ENCODE peak calls at places on chromosome 18, in nine cellular contexts. One of them, this sample, is unnamed.

GRCh38 chr18:58911766-58912165 is 47.1 kb downstream of the ZNF532 start:
- DNase-seq in endodermal cell: no peak
- DNase-seq in left ventricle myocardium inferior: peak; percentile 26
- DNase-seq in heart left ventricle: no peak
- DNase-seq in right lobe of liver: no peak
- DNase-seq in PC-3: no peak
- DNase-seq in GM12878: no peak
- DNase-seq in left lung: no peak
- DNase-seq in ovary: peak; percentile 25
- DNase-seq in this sample: no peak

GRCh38 chr18:36872329-36872728 is 43.4 kb downstream of the KIAA1328 start:
- DNase-seq in endodermal cell: no peak
- DNase-seq in left ventricle myocardium inferior: no peak
- DNase-seq in heart left ventricle: no peak
- DNase-seq in right lobe of liver: no peak
- DNase-seq in PC-3: no peak
- DNase-seq in GM12878: no peak
- DNase-seq in left lung: no peak
- DNase-seq in ovary: no peak
- DNase-seq in this sample: no peak

GRCh38 chr18:59719533-59720325 is 22.5 kb upstream of the CCBE1 start:
- DNase-seq in endodermal cell: no peak
- DNase-seq in left ventricle myocardium inferior: no peak
- DNase-seq in heart left ventricle: no peak
- DNase-seq in right lobe of liver: no peak
- DNase-seq in PC-3: peak; percentile 69
- DNase-seq in GM12878: no peak
- DNase-seq in left lung: no peak
- DNase-seq in ovary: no peak
- DNase-seq in this sample: no peak

GRCh38 chr18:43563780-43564179 is 286.5 kb upstream of the SYT4 start:
- DNase-seq in endodermal cell: peak; percentile 63
- DNase-seq in left ventricle myocardium inferior: no peak
- DNase-seq in heart left ventricle: no peak
- DNase-seq in right lobe of liver: no peak
- DNase-seq in PC-3: peak; percentile 38
- DNase-seq in GM12878: no peak
- DNase-seq in left lung: no peak
- DNase-seq in ovary: no peak
- DNase-seq in this sample: no peak

GRCh38 chr18:9401166-9401565 is 66.6 kb downstream of the TWSG1 start:
- DNase-seq in endodermal cell: no peak
- DNase-seq in left ventricle myocardium inferior: no peak
- DNase-seq in heart left ventricle: no peak
- DNase-seq in right lobe of liver: no peak
- DNase-seq in PC-3: no peak
- DNase-seq in GM12878: no peak
- DNase-seq in left lung: no peak
- DNase-seq in ovary: no peak
- DNase-seq in this sample: no peak

GRCh38 chr18:45517181-45517741 is 98.0 kb upstream of the SLC14A2 start:
- DNase-seq in endodermal cell: peak; percentile 56
- DNase-seq in left ventricle myocardium inferior: peak; percentile 65
- DNase-seq in heart left ventricle: peak; percentile 70
- DNase-seq in right lobe of liver: no peak
- DNase-seq in PC-3: no peak
- DNase-seq in GM12878: no peak
- DNase-seq in left lung: no peak
- DNase-seq in ovary: no peak
- DNase-seq in this sample: peak; percentile 90

GRCh38 chr18:40431071-40431998 is 1523.7 kb upstream of the PIK3C3 start:
- DNase-seq in endodermal cell: no peak
- DNase-seq in left ventricle myocardium inferior: no peak
- DNase-seq in heart left ventricle: no peak
- DNase-seq in right lobe of liver: no peak
- DNase-seq in PC-3: no peak
- DNase-seq in GM12878: no peak
- DNase-seq in left lung: no peak
- DNase-seq in ovary: no peak
- DNase-seq in this sample: no peak

GRCh38 chr18:2448565-2449151 is 122.6 kb downstream of the METTL4 start:
- DNase-seq in endodermal cell: no peak
- DNase-seq in left ventricle myocardium inferior: no peak
- DNase-seq in heart left ventricle: no peak
- DNase-seq in right lobe of liver: no peak
- DNase-seq in PC-3: no peak
- DNase-seq in GM12878: no peak
- DNase-seq in left lung: no peak
- DNase-seq in ovary: no peak
- DNase-seq in this sample: no peak

GRCh38 chr18:74760026-74760425 is 162.4 kb downstream of the ZNF407 start:
- DNase-seq in endodermal cell: no peak
- DNase-seq in left ventricle myocardium inferior: no peak
- DNase-seq in heart left ventricle: no peak
- DNase-seq in right lobe of liver: no peak
- DNase-seq in PC-3: no peak
- DNase-seq in GM12878: no peak
- DNase-seq in left lung: no peak
- DNase-seq in ovary: no peak
- DNase-seq in this sample: no peak

GRCh38 chr18:46097378-46097852 is 681 bp downstream of the ATP5F1A start:
- DNase-seq in endodermal cell: no peak
- DNase-seq in left ventricle myocardium inferior: no peak
- DNase-seq in heart left ventricle: no peak
- DNase-seq in right lobe of liver: no peak
- DNase-seq in PC-3: no peak
- DNase-seq in GM12878: no peak
- DNase-seq in left lung: no peak
- DNase-seq in ovary: no peak
- DNase-seq in this sample: no peak

GRCh38 chr18:68275616-68276015 is 439.3 kb downstream of the TMX3 start:
- DNase-seq in endodermal cell: no peak
- DNase-seq in left ventricle myocardium inferior: no peak
- DNase-seq in heart left ventricle: no peak
- DNase-seq in right lobe of liver: no peak
- DNase-seq in PC-3: peak; percentile 82
- DNase-seq in GM12878: no peak
- DNase-seq in left lung: no peak
- DNase-seq in ovary: no peak
- DNase-seq in this sample: no peak

GRCh38 chr18:31977270-31977872 is 34.4 kb upstream of the TRAPPC8 start:
- DNase-seq in endodermal cell: peak; percentile 87
- DNase-seq in left ventricle myocardium inferior: no peak
- DNase-seq in heart left ventricle: no peak
- DNase-seq in right lobe of liver: peak; percentile 51
- DNase-seq in PC-3: peak; percentile 9
- DNase-seq in GM12878: no peak
- DNase-seq in left lung: no peak
- DNase-seq in ovary: no peak
- DNase-seq in this sample: no peak

GRCh38 chr18:72375628-72376027 is 168.5 kb downstream of the CBLN2 start:
- DNase-seq in endodermal cell: no peak
- DNase-seq in left ventricle myocardium inferior: no peak
- DNase-seq in heart left ventricle: no peak
- DNase-seq in right lobe of liver: no peak
- DNase-seq in PC-3: peak; percentile 36
- DNase-seq in GM12878: no peak
- DNase-seq in left lung: no peak
- DNase-seq in ovary: no peak
- DNase-seq in this sample: no peak

GRCh38 chr18:3148930-3149535 is 70.7 kb downstream of the MYOM1 start:
- DNase-seq in endodermal cell: no peak
- DNase-seq in left ventricle myocardium inferior: no peak
- DNase-seq in heart left ventricle: no peak
- DNase-seq in right lobe of liver: no peak
- DNase-seq in PC-3: peak; percentile 57
- DNase-seq in GM12878: no peak
- DNase-seq in left lung: no peak
- DNase-seq in ovary: no peak
- DNase-seq in this sample: no peak

GRCh38 chr18:74141638-74142037 is 6.0 kb downstream of the FBXO15 start:
- DNase-seq in endodermal cell: no peak
- DNase-seq in left ventricle myocardium inferior: no peak
- DNase-seq in heart left ventricle: no peak
- DNase-seq in right lobe of liver: no peak
- DNase-seq in PC-3: no peak
- DNase-seq in GM12878: no peak
- DNase-seq in left lung: no peak
- DNase-seq in ovary: no peak
- DNase-seq in this sample: no peak

GRCh38 chr18:23237524-23238151 is 102.4 kb downstream of the CABLES1 start:
- DNase-seq in endodermal cell: peak; percentile 77
- DNase-seq in left ventricle myocardium inferior: peak; percentile 43
- DNase-seq in heart left ventricle: peak; percentile 72
- DNase-seq in right lobe of liver: peak; percentile 77
- DNase-seq in PC-3: no peak
- DNase-seq in GM12878: peak; percentile 81
- DNase-seq in left lung: peak; percentile 88
- DNase-seq in ovary: peak; percentile 57
- DNase-seq in this sample: peak; percentile 89
- H3K4me3 ChIP-seq in endodermal cell: no peak overlapping the region
- H3K4me3 ChIP-seq in left ventricle myocardium inferior: peak overlapping the region; percentile 59
- H3K4me3 ChIP-seq in heart left ventricle: peak overlapping the region; percentile 41
- H3K4me3 ChIP-seq in right lobe of liver: peak overlapping the region; percentile 45
- H3K4me3 ChIP-seq in PC-3: no peak overlapping the region
- H3K4me3 ChIP-seq in GM12878: no peak overlapping the region
- H3K4me3 ChIP-seq in left lung: no peak overlapping the region
- H3K4me3 ChIP-seq in ovary: peak overlapping the region; percentile 26
- H3K4me3 ChIP-seq in this sample: peak overlapping the region; percentile 65

GRCh38 chr18:55384551-55385275 is 203.3 kb downstream of the TCF4 start:
- DNase-seq in endodermal cell: peak; percentile 84
- DNase-seq in left ventricle myocardium inferior: no peak
- DNase-seq in heart left ventricle: no peak
- DNase-seq in right lobe of liver: no peak
- DNase-seq in PC-3: peak; percentile 59
- DNase-seq in GM12878: no peak
- DNase-seq in left lung: no peak
- DNase-seq in ovary: no peak
- DNase-seq in this sample: no peak
- TF ChIP-seq CTCF in endodermal cell: peak; percentile 90
- TF ChIP-seq CTCF in left ventricle myocardium inferior: peak; percentile 57
- TF ChIP-seq CTCF in heart left ventricle: peak; percentile 44
- TF ChIP-seq CTCF in right lobe of liver: no peak
- TF ChIP-seq CTCF in PC-3: peak; percentile 78
- TF ChIP-seq CTCF in GM12878: peak; percentile 62
- TF ChIP-seq CTCF in left lung: peak; percentile 48
- TF ChIP-seq CTCF in ovary: no peak
- TF ChIP-seq CTCF in this sample: no peak

DNA sequence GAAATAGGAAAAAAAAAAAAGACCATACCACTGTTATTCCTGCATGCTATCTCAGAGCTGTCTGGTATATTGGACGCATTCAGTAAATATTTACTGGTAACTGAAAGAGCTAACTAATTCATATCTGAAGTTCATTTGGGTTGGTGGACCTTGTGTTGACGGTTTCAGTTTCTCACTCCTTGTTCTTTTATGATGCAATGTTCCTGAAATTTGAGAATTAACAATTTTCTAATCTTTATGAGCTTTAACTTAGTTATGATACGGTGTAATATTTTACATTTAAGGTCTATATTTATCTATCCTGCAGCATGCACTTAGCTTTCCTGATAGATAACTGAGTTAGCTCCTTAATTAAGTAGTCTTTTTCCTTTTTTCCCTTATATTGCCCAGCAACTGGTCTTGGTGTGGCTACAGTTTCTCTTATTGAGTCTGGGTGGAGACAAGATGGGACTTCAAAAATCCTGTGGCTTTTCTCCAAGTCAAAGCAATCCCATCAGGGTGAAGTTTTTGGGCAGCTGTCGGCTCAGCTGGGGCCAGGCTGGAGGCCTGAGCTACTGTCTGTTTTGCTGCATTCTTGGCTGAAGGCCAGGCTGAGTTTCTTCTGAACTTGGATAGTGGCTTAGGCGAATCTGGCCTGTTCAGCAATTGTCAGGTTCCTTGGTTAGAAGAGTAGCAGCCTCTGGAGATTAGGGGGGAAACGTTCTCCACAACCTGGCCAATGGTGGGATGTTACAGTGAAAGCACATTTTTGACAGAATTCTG is 78.4 kb upstream of the MEX3C start:
- DNase-seq in endodermal cell: peak; percentile 52
- DNase-seq in left ventricle myocardium inferior: peak; percentile 36
- DNase-seq in heart left ventricle: peak; percentile 76
- DNase-seq in right lobe of liver: peak; percentile 50
- DNase-seq in PC-3: no peak
- DNase-seq in GM12878: no peak
- DNase-seq in left lung: no peak
- DNase-seq in ovary: peak; percentile 60
- DNase-seq in this sample: no peak
- H3K27ac ChIP-seq in endodermal cell: no peak overlapping the region
- H3K27ac ChIP-seq in left ventricle myocardium inferior: no peak overlapping the region
- H3K27ac ChIP-seq in heart left ventricle: no peak overlapping the region
- H3K27ac ChIP-seq in right lobe of liver: no peak overlapping the region
- H3K27ac ChIP-seq in PC-3: no peak overlapping the region
- H3K27ac ChIP-seq in GM12878: no peak overlapping the region
- H3K27ac ChIP-seq in left lung: no peak overlapping the region
- H3K27ac ChIP-seq in ovary: no peak overlapping the region
- H3K27ac ChIP-seq in this sample: no peak overlapping the region

DNA sequence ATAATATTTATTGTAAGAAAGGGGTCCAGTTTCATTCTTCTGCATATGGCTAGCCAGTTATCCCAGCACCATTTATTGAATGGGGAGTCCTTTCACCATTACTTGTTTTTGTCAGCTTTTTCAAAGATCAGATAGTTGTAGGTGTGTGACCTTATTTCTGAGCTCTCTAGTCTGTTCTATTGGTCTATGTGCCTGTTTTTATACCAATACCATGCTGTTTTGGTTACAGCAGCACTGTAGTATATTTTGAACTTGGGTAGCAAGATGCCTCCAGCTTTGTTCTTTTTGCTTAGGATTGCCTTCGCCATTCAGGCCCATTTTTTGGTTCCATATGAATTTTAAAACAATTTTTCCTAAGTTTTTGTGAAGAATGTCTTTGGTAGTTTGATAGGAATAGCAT is 320.1 kb downstream of the CDH2 start:
- DNase-seq in endodermal cell: no peak
- DNase-seq in left ventricle myocardium inferior: no peak
- DNase-seq in heart left ventricle: no peak
- DNase-seq in right lobe of liver: no peak
- DNase-seq in PC-3: no peak
- DNase-seq in GM12878: no peak
- DNase-seq in left lung: no peak
- DNase-seq in ovary: no peak
- DNase-seq in this sample: no peak
- H3K4me3 ChIP-seq in endodermal cell: no peak overlapping the region
- H3K4me3 ChIP-seq in left ventricle myocardium inferior: no peak overlapping the region
- H3K4me3 ChIP-seq in heart left ventricle: no peak overlapping the region
- H3K4me3 ChIP-seq in right lobe of liver: no peak overlapping the region
- H3K4me3 ChIP-seq in PC-3: no peak overlapping the region
- H3K4me3 ChIP-seq in GM12878: no peak overlapping the region
- H3K4me3 ChIP-seq in left lung: no peak overlapping the region
- H3K4me3 ChIP-seq in ovary: no peak overlapping the region
- H3K4me3 ChIP-seq in this sample: no peak overlapping the region

GRCh38 chr18:34880882-34881852 is 160.0 kb upstream of the MAPRE2 start:
- DNase-seq in endodermal cell: no peak
- DNase-seq in left ventricle myocardium inferior: no peak
- DNase-seq in heart left ventricle: no peak
- DNase-seq in right lobe of liver: no peak
- DNase-seq in PC-3: no peak
- DNase-seq in GM12878: no peak
- DNase-seq in left lung: no peak
- DNase-seq in ovary: no peak
- DNase-seq in this sample: no peak
- TF ChIP-seq CTCF in endodermal cell: peak; percentile 31
- TF ChIP-seq CTCF in left ventricle myocardium inferior: peak; percentile 37
- TF ChIP-seq CTCF in heart left ventricle: peak; percentile 39
- TF ChIP-seq CTCF in right lobe of liver: peak; percentile 29
- TF ChIP-seq CTCF in PC-3: peak; percentile 30
- TF ChIP-seq CTCF in GM12878: no peak
- TF ChIP-seq CTCF in left lung: no peak
- TF ChIP-seq CTCF in ovary: no peak
- TF ChIP-seq CTCF in this sample: peak; percentile 26

This sample was measured in coronary artery.